ENCODE peak calls at places on chromosomes 1 and 21, in five cellular contexts. S is astrocyte of the spinal cord, Z is coronary artery, F is AG09309, W is uterus. C is an unnamed sample.

GRCh38 chr1:58508629-58509028 is 37.9 kb downstream of the OMA1 start:
- DNase-seq in S (no peak), Z (no peak), F (no peak), W (no peak), C (no peak)

GRCh38 chr21:37921091-37921490 is 4.8 kb upstream of the KCNJ6 start:
- DNase-seq in S (no peak), Z (no peak), F (no peak), W (no peak), C (no peak)

GRCh38 chr1:5949074-5949760 is 43.0 kb downstream of the NPHP4 start:
- DNase-seq in S (no peak), Z (peak), F (no peak), W (no peak), C (no peak)

GRCh38 chr1:62962014-62962793 is 178.3 kb downstream of the ATG4C start:
- DNase-seq in S (no peak), Z (no peak), F (no peak), W (no peak), C (no peak)

GRCh38 chr1:7584157-7584556 is 186.9 kb upstream of the VAMP3 start:
- DNase-seq in S (no peak), Z (no peak), F (no peak), W (no peak), C (no peak)

GRCh38 chr1:113903496-113904291 is 905 bp downstream of the AP4B1 start:
- DNase-seq in S (no peak), Z (no peak), F (no peak), W (no peak), C (peak)

GRCh38 chr1:227996187-227996950 is 10.4 kb upstream of the WNT3A start:
- DNase-seq in S (no peak), Z (no peak), F (no peak), W (no peak), C (no peak)

GRCh38 chr1:45507893-45508292 is 7.8 kb downstream of the MMACHC start:
- DNase-seq in S (no peak), Z (no peak), F (no peak), W (no peak), C (no peak)

GRCh38 chr1:26351591-26352337 is 2.2 kb downstream of the CRYBG2 start:
- DNase-seq in S (peak), Z (no peak), F (no peak), W (no peak), C (peak)

GRCh38 chr1:35431173-35431599 is 126.0 kb downstream of the KIAA0319L start:
- DNase-seq in S (no peak), Z (no peak), F (no peak), W (no peak), C (no peak)

GRCh38 chr1:25781130-25781433 is 18.9 kb upstream of the SELENON start:
- DNase-seq in S (no peak), Z (no peak), F (no peak), W (no peak), C (no peak)

GRCh38 chr1:29096255-29096896 is 27.3 kb downstream of the TMEM200B start:
- DNase-seq in S (no peak), Z (no peak), F (no peak), W (no peak), C (no peak)

GRCh38 chr1:155013632-155014031 is 11.0 kb downstream of the ZBTB7B start:
- DNase-seq in S (no peak), Z (no peak), F (no peak), W (no peak), C (no peak)

GRCh38 chr1:158153781-158154444 is 26.8 kb upstream of the CD1D start:
- DNase-seq in S (no peak), Z (no peak), F (no peak), W (no peak), C (no peak)

GRCh38 chr1:17873007-17873675 is 118.0 kb downstream of the ACTL8 start:
- DNase-seq in S (no peak), Z (no peak), F (no peak), W (no peak), C (no peak)

GRCh38 chr1:145758116-145758515 is 38.8 kb downstream of the CD160 start:
- DNase-seq in S (no peak), Z (no peak), F (no peak), W (no peak), C (no peak)

GRCh38 chr1:14486401-14487110 is 111.9 kb upstream of the KAZN start:
- DNase-seq in S (peak), Z (no peak), F (peak), W (no peak), C (peak)

GRCh38 chr1:39297534-39297933 is 93.0 kb downstream of the MACF1 start:
- DNase-seq in S (peak), Z (no peak), F (no peak), W (no peak), C (peak)

GRCh38 chr1:41650176-41650519 is 165.7 kb upstream of the EDN2 start:
- DNase-seq in S (no peak), Z (no peak), F (no peak), W (no peak), C (peak)

GRCh38 chr1:102628008-102628736 is 480.1 kb downstream of the COL11A1 start:
- DNase-seq in S (no peak), Z (no peak), F (no peak), W (no peak), C (no peak)

GRCh38 chr1:228339766-228340685 is 66.6 kb downstream of the TRIM11 start:
- DNase-seq in S (no peak), Z (peak), F (no peak), W (peak), C (no peak)

GRCh38 chr1:206674745-206675175 is 9.9 kb upstream of the MAPKAPK2 start:
- DNase-seq in S (peak), Z (peak), F (peak), W (peak), C (peak)

GRCh38 chr1:167516404-167517388 is 1.6 kb downstream of the CD247 start:
- DNase-seq in S (no peak), Z (no peak), F (no peak), W (no peak), C (no peak)

GRCh38 chr1:43522776-43523480 is 7.8 kb upstream of the PTPRF start:
- DNase-seq in S (peak), Z (no peak), F (peak), W (no peak), C (peak)

GRCh38 chr1:168137515-168137821 is 738 bp upstream of the GPR161 start:
- DNase-seq in S (no peak), Z (no peak), F (no peak), W (no peak), C (no peak)

GRCh38 chr1:111620412-111620971 is 903 bp downstream of the RAP1A start:
- DNase-seq in S (peak), Z (no peak), F (no peak), W (no peak), C (peak)

GRCh38 chr1:62318756-62319544 is at the start of gene KANK4:
- DNase-seq in S (no peak), Z (no peak), F (no peak), W (no peak), C (no peak)

GRCh38 chr1:50231209-50231608 is 122.5 kb downstream of the ELAVL4 start:
- DNase-seq in S (no peak), Z (no peak), F (no peak), W (no peak), C (no peak)

GRCh38 chr1:32801096-32801713 is 16.0 kb downstream of the YARS1 start:
- DNase-seq in S (peak), Z (no peak), F (no peak), W (no peak), C (peak)

GRCh38 chr1:76891931-76892330 is 24.7 kb downstream of the ST6GALNAC5 start:
- DNase-seq in S (no peak), Z (no peak), F (peak), W (no peak), C (peak)

GRCh38 chr1:51506537-51506936 is 12.5 kb downstream of the EPS15 start:
- DNase-seq in S (peak), Z (no peak), F (peak), W (peak), C (peak)

GRCh38 chr1:24409535-24409934 is 4.0 kb downstream of the STPG1 start:
- DNase-seq in S (peak), Z (no peak), F (no peak), W (no peak), C (peak)
- H3K4me3 ChIP-seq in S (no peak), Z (no peak), F (no peak), W (no peak), C (no peak)

GRCh38 chr1:89633103-89633744 is at the start of gene LRRC8C:
- DNase-seq in S (peak), Z (no peak), F (no peak), W (peak), C (peak)
- TF ChIP-seq CTCF in S (no peak), Z (peak), F (no peak), W (no peak), C (no peak)

GRCh38 chr1:59672851-59673574 is 141.7 kb upstream of the HOOK1 start:
- DNase-seq in S (peak), Z (no peak), F (no peak), W (no peak), C (peak)

GRCh38 chr1:59671953-59672305 is 142.8 kb upstream of the HOOK1 start:
- DNase-seq in S (no peak), Z (no peak), F (no peak), W (no peak), C (no peak)

GRCh38 chr1:59674605-59675004 is 140.1 kb upstream of the HOOK1 start:
- DNase-seq in S (no peak), Z (no peak), F (no peak), W (peak), C (peak)

GRCh38 chr1:59671066-59671952 is 143.4 kb upstream of the HOOK1 start:
- DNase-seq in S (no peak), Z (no peak), F (no peak), W (no peak), C (no peak)

DNA sequence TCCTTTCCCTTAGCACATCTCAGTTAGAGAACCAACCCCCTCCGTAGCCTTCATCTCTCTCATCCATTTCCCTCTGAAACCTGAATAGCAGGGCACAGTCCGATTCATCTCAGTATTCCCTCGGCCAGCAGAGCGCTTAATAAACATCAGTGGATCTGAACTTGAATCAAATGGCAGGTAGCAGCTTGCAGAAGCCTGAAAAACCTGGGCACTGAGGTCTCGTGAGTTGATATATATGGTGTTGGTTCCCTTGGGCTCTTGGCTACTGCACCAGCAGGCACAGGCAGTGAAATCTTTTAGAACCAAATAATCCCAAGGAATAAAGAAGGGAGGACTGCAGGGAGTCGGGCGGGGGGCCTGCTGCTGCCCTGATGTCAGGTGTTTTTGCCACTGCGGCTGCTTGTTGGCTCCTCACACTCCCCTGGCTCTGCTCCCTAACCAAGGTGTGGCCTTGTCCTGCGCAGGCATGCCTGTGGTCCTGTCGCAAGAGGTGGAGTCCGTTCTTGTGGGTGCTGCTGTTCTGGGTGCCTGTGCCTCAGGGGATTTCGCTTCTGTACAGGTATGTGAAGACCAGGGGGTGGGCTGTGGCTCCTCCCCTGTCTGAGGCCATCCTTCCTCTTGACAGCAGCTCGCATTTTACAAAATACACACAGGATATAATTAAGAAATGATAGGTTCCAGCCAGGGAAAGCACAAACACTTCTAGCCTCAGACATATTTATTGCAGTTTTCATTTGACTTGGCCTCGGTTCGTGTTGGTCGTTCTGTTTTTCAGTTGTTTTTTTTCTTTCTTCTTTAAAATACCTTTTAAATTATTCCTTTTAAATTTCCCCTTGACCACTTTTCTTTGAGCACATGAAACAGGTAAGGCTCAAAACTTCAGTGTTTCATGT is 140.9 kb upstream of the HOOK1 start:
- DNase-seq in S (no peak), Z (no peak), F (no peak), W (peak), C (no peak)
- H3K4me3 ChIP-seq in S (no peak), Z (no peak), F (no peak), W (no peak), C (no peak)

GRCh38 chr1:31765041-31765467 is 914 bp upstream of the ADGRB2 start:
- DNase-seq in S (no peak), Z (no peak), F (no peak), W (no peak), C (no peak)

GRCh38 chr1:31765516-31765915 is 1.4 kb upstream of the ADGRB2 start:
- DNase-seq in S (no peak), Z (no peak), F (no peak), W (no peak), C (no peak)

GRCh38 chr1:31763671-31764306 is 351 bp downstream of the ADGRB2 start:
- DNase-seq in S (no peak), Z (no peak), F (no peak), W (no peak), C (no peak)

GRCh38 chr1:31762726-31763670 is 1.1 kb downstream of the ADGRB2 start:
- DNase-seq in S (peak), Z (no peak), F (no peak), W (peak), C (peak)

GRCh38 chr1:31764307-31765040 is at the start of gene ADGRB2:
- DNase-seq in S (no peak), Z (no peak), F (no peak), W (no peak), C (no peak)
- TF ChIP-seq CTCF in S (peak), Z (no peak), F (peak), W (no peak), C (no peak)

GRCh38 chr1:104932949-104933679 is 1183.4 kb downstream of the AMY1C start:
- DNase-seq in S (no peak), Z (no peak), F (no peak), W (no peak), C (no peak)
- H3K4me3 ChIP-seq in S (no peak), Z (no peak), F (no peak), W (no peak), C (no peak)

GRCh38 chr1:37794372-37795339 is 1.0 kb downstream of the MANEAL start:
- DNase-seq in S (no peak), Z (no peak), F (no peak), W (no peak), C (no peak)
- TF ChIP-seq CTCF in S (no peak), Z (no peak), F (peak), W (no peak), C (no peak)

GRCh38 chr1:198622532-198623218 is 16.2 kb upstream of the PTPRC start:
- DNase-seq in S (no peak), Z (no peak), F (no peak), W (no peak), C (no peak)

GRCh38 chr1:198620951-198621824 is 17.7 kb upstream of the PTPRC start:
- DNase-seq in S (no peak), Z (no peak), F (no peak), W (no peak), C (no peak)

GRCh38 chr1:198627436-198628063 is 11.3 kb upstream of the PTPRC start:
- DNase-seq in S (no peak), Z (no peak), F (no peak), W (no peak), C (no peak)

GRCh38 chr1:198624648-198624980 is 14.2 kb upstream of the PTPRC start:
- DNase-seq in S (no peak), Z (no peak), F (no peak), W (no peak), C (no peak)

GRCh38 chr1:198623920-198624647 is 14.8 kb upstream of the PTPRC start:
- DNase-seq in S (peak), Z (no peak), F (peak), W (no peak), C (peak)
- H3K4me3 ChIP-seq in S (no peak), Z (no peak), F (no peak), W (no peak), C (no peak)

C was measured in AG10803.